ENCODE peak calls at places on chromosome 3, in four cellular contexts. Q, Z, P and K are unnamed samples. For H3K4me1 and H3K27me3, the result is how much of the 10 kb centered on the place peaks cover.

GRCh38 chr3:80355144-80355543 is 587.3 kb upstream of the ROBO1 start:
- DNase-seq in P (no peak), Z (peak), Q (no peak), K (no peak)

GRCh38 chr3:6242104-6242503 is 618.8 kb upstream of the GRM7 start:
- DNase-seq in Z (no peak), P (no peak), Q (no peak), K (no peak)

GRCh38 chr3:47266709-47267489 is 15.7 kb downstream of the KIF9 start:
- DNase-seq in Q (peak), P (peak), Z (peak), K (peak)

GRCh38 chr3:48418140-48418539 is 11.7 kb downstream of the PLXNB1 start:
- DNase-seq in P (no peak), Z (no peak), Q (no peak), K (no peak)

GRCh38 chr3:17639257-17639656 is 103.2 kb downstream of the TBC1D5 start:
- DNase-seq in P (no peak), Z (peak), Q (no peak), K (no peak)

GRCh38 chr3:151816091-151816604 is 2.2 kb downstream of the AADAC start:
- DNase-seq in Q (peak), P (no peak), Z (peak), K (peak)

GRCh38 chr3:105526349-105527111 is 159.8 kb downstream of the ALCAM start:
- DNase-seq in Z (no peak), Q (no peak), P (no peak), K (no peak)

GRCh38 chr3:94272030-94272429 is 209.2 kb downstream of the NSUN3 start:
- DNase-seq in P (no peak), Z (no peak), Q (no peak), K (no peak)

GRCh38 chr3:156246939-156247725 is 126.8 kb downstream of the KCNAB1 start:
- DNase-seq in Z (peak), Q (no peak), P (no peak), K (no peak)

GRCh38 chr3:155805204-155805801 is 775 bp downstream of the C3orf33 start:
- DNase-seq in Z (peak), P (no peak), Q (peak), K (peak)

GRCh38 chr3:54853573-54854404 is 74.1 kb downstream of the LRTM1 start:
- DNase-seq in Z (peak), P (peak), Q (peak), K (peak)

GRCh38 chr3:36904641-36905040 is 40.2 kb downstream of the TRANK1 start:
- DNase-seq in P (no peak), Z (peak), Q (no peak), K (no peak)

GRCh38 chr3:9420850-9421549 is 23.6 kb downstream of the SETD5 start:
- DNase-seq in P (no peak), Q (no peak), Z (peak), K (peak)

GRCh38 chr3:67296039-67296892 is 298.2 kb downstream of the KBTBD8 start:
- DNase-seq in P (no peak), Z (no peak), Q (no peak), K (no peak)

GRCh38 chr3:195204360-195205166 is 66.4 kb downstream of the XXYLT1 start:
- DNase-seq in P (no peak), Z (peak), Q (no peak), K (no peak)

GRCh38 chr3:45644467-45645201 is 44.6 kb upstream of the SACM1L start:
- DNase-seq in Q (no peak), P (no peak), Z (peak), K (no peak)

GRCh38 chr3:45640091-45640507 is 45.5 kb downstream of the LIMD1 start:
- DNase-seq in Q (no peak), P (no peak), Z (no peak), K (peak)

GRCh38 chr3:45644063-45644462 is 45.1 kb upstream of the SACM1L start:
- DNase-seq in Q (no peak), P (no peak), Z (peak), K (no peak)

GRCh38 chr3:45640724-45641361 is 46.3 kb downstream of the LIMD1 start:
- DNase-seq in Z (no peak), P (no peak), Q (no peak), K (peak)

DNA sequence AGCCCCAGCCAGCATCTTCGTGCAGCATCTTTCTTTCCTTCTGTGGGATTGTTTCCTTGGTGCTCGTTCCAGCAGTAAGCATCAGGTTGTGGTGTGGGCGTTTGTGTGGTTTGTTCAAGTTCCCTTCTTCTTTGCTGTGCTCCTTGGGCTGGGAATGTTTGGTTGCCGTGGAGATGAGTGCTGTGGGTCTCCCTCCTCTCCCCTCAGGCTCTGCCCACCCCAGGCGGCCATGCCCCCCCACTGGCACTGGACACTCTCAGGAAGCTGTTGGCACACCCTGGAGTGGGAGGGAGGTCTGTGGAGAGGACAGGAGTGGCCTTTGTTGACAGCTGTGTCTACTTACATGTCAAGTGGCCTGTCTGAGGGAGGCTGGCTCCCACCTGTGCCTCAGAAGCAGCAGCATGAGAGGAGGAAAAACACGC is 46.5 kb upstream of the SACM1L start:
- DNase-seq in Z (peak), Q (no peak), P (no peak), K (no peak)
- H3K4me1 ChIP-seq in Z (under half), Q (under half), P (half or more), K (under half)

GRCh38 chr3:140319801-140320200 is 358.1 kb upstream of the TRIM42 start:
- DNase-seq in Z (no peak), Q (no peak), P (no peak), K (no peak)

GRCh38 chr3:140316895-140317400 is 360.9 kb upstream of the TRIM42 start:
- DNase-seq in Q (no peak), P (no peak), Z (no peak), K (no peak)

GRCh38 chr3:140311428-140311827 is 366.4 kb upstream of the TRIM42 start:
- DNase-seq in P (no peak), Q (peak), Z (no peak), K (no peak)

GRCh38 chr3:140316461-140316860 is 361.4 kb upstream of the TRIM42 start:
- DNase-seq in P (no peak), Q (no peak), Z (no peak), K (no peak)
- H3K27me3 ChIP-seq in P (half or more), Q (under half), Z (under half), K (under half)

GRCh38 chr3:122410111-122410510 is 5.8 kb downstream of the WDR5B start:
- DNase-seq in P (no peak), Q (no peak), Z (no peak), K (no peak)

GRCh38 chr3:122410639-122411038 is 5.2 kb downstream of the WDR5B start:
- DNase-seq in Z (no peak), P (no peak), Q (no peak), K (no peak)

GRCh38 chr3:122407946-122408345 is 7.9 kb downstream of the WDR5B start:
- DNase-seq in Z (no peak), P (no peak), Q (no peak), K (no peak)

GRCh38 chr3:122406198-122406597 is 9.7 kb downstream of the WDR5B start:
- DNase-seq in P (no peak), Q (no peak), Z (no peak), K (no peak)

GRCh38 chr3:122409392-122409791 is 6.5 kb downstream of the WDR5B start:
- DNase-seq in Z (no peak), P (no peak), Q (no peak), K (no peak)
- H3K4me3 ChIP-seq in Z (no peak), P (no peak), Q (no peak), K (no peak)

GRCh38 chr3:42061711-42062408 is 29.3 kb upstream of the TRAK1 start:
- DNase-seq in Q (peak), Z (peak), P (peak), K (peak)
- H3K4me1 ChIP-seq in Q (under half), Z (under half), P (half or more), K (under half)

GRCh38 chr3:32822609-32823498 is 5.1 kb downstream of the TRIM71 start:
- DNase-seq in Z (no peak), P (no peak), Q (no peak), K (no peak)
- H3K27me3 ChIP-seq in Z (under half), P (half or more), Q (half or more), K (under half)

GRCh38 chr3:44477312-44478030 is at the start of gene ZNF445:
- DNase-seq in Q (peak), P (peak), Z (peak), K (peak)
- H3K4me3 ChIP-seq in Q (peak), P (peak), Z (peak), K (peak)

GRCh38 chr3:3172627-3173026 is 6.9 kb downstream of the CRBN start:
- DNase-seq in P (no peak), Q (no peak), Z (no peak), K (peak)
- H3K4me1 ChIP-seq in P (half or more), Q (under half), Z (under half), K (under half)